ENCODE peak calls at places on chromosomes 13 and 19, in ten cellular contexts. R is mammary epithelial cell; J is NCI-H82; E is gastrocnemius medialis; S is COLO829; Y is AG09309; C is fibroblast of mammary gland; D is HEK293T; H is astrocyte of the hippocampus; W is effector memory CD8-positive, alpha-beta T cell. I is an unnamed sample.

GRCh38 chr13:98853791-98854191 is 101.3 kb upstream of the SLC15A1 start:
- DNase-seq in R (peak; percentile 43), H (peak; percentile 82), D (no peak), W (no peak), C (peak; percentile 75), E (peak; percentile 14), J (no peak), S (no peak), Y (peak; percentile 68), I (no peak)

GRCh38 chr19:24062222-24062621 is 24.8 kb upstream of the ZNF254 start:
- DNase-seq in Y (no peak), W (no peak), S (no peak), C (peak; percentile 37), H (no peak), R (no peak), J (no peak), E (no peak), D (no peak), I (peak; percentile 2)

GRCh38 chr13:113298001-113298945 is 1.2 kb downstream of the LAMP1 start:
- DNase-seq in J (peak; percentile 62), D (no peak), W (no peak), C (peak; percentile 13), Y (no peak), S (no peak), R (peak; percentile 79), E (no peak), H (peak; percentile 21), I (no peak)

GRCh38 chr19:44777715-44778347 is at the start of gene CBLC:
- DNase-seq in W (no peak), J (peak; percentile 78), S (no peak), H (peak; percentile 42), D (no peak), R (peak; percentile 94), E (no peak), C (no peak), Y (no peak), I (peak; percentile 90)

GRCh38 chr13:71865858-71866172 is 1.2 kb downstream of the DACH1 start:
- DNase-seq in C (no peak), Y (no peak), W (no peak), D (no peak), E (no peak), S (no peak), J (peak; percentile 65), H (peak; percentile 59), R (no peak), I (no peak)

GRCh38 chr13:110625771-110626321 is 10.5 kb downstream of the NAXD start:
- DNase-seq in S (no peak), J (no peak), E (no peak), C (no peak), D (no peak), Y (no peak), H (no peak), R (no peak), W (no peak), I (no peak)

GRCh38 chr13:106349080-106349841 is 186.2 kb downstream of the EFNB2 start:
- DNase-seq in W (no peak), R (peak; percentile 90), C (peak; percentile 27), E (no peak), S (no peak), D (peak; percentile 10), H (peak; percentile 71), J (peak; percentile 66), Y (no peak), I (peak; percentile 86)

GRCh38 chr13:31538067-31539042 is 201.0 kb upstream of the RXFP2 start:
- DNase-seq in C (peak; percentile 68), W (no peak), Y (no peak), R (peak; percentile 8), S (peak; percentile 44), D (peak; percentile 59), J (peak; percentile 68), H (peak; percentile 33), E (no peak), I (no peak)

GRCh38 chr13:114154476-114154875 is 22.1 kb upstream of the RASA3 start:
- DNase-seq in D (no peak), R (no peak), C (no peak), Y (no peak), W (no peak), E (no peak), H (no peak), S (no peak), J (no peak), I (no peak)

GRCh38 chr13:19984430-19985218 is 26.1 kb downstream of the ZMYM2 start:
- DNase-seq in J (peak; percentile 31), H (peak; percentile 65), C (peak; percentile 56), E (no peak), S (peak; percentile 58), R (peak; percentile 7), D (peak; percentile 13), W (no peak), Y (peak; percentile 3), I (no peak)

GRCh38 chr19:18708452-18709231 is 25.2 kb downstream of the CRTC1 start:
- DNase-seq in H (no peak), J (no peak), R (no peak), S (no peak), D (no peak), W (no peak), E (no peak), Y (no peak), C (no peak), I (no peak)

GRCh38 chr13:80572308-80572676 is 231.4 kb upstream of the SPRY2 start:
- DNase-seq in D (no peak), Y (no peak), W (no peak), H (no peak), R (no peak), J (no peak), C (no peak), E (no peak), S (peak; percentile 53), I (no peak)

GRCh38 chr19:18467978-18468377 is 30.0 kb upstream of the ISYNA1 start:
- DNase-seq in Y (no peak), C (no peak), S (no peak), D (no peak), R (no peak), W (no peak), J (no peak), E (no peak), H (no peak), I (no peak)

GRCh38 chr13:111472083-111472482 is 151.6 kb downstream of the TEX29 start:
- DNase-seq in H (no peak), Y (no peak), E (no peak), J (no peak), D (no peak), W (no peak), C (no peak), S (no peak), R (no peak), I (peak; percentile 75)

GRCh38 chr19:46537136-46538097 is 41.8 kb upstream of the PNMA8B start:
- DNase-seq in D (peak; percentile 75), E (no peak), H (peak; percentile 61), R (peak; percentile 17), W (peak; percentile 51), S (peak; percentile 27), J (peak; percentile 72), C (peak; percentile 48), Y (no peak), I (peak; percentile 92)

GRCh38 chr19:39704181-39705044 is at the start of gene LGALS14:
- DNase-seq in E (no peak), W (no peak), D (no peak), Y (no peak), C (no peak), S (no peak), R (no peak), H (no peak), J (peak; percentile 15), I (no peak)

GRCh38 chr13:102273111-102273510 is 128.7 kb downstream of the FGF14 start:
- DNase-seq in W (no peak), R (no peak), C (no peak), E (no peak), H (no peak), S (no peak), D (no peak), J (no peak), Y (no peak), I (no peak)

GRCh38 chr19:28358604-28359003 is 854.3 kb downstream of the UQCRFS1 start:
- DNase-seq in S (no peak), D (no peak), W (no peak), R (no peak), J (no peak), C (no peak), E (no peak), H (peak; percentile 14), Y (no peak), I (no peak)

GRCh38 chr13:95533545-95534135 is 18.9 kb upstream of the CLDN10 start:
- DNase-seq in D (no peak), E (no peak), S (peak; percentile 64), J (no peak), H (no peak), W (no peak), R (no peak), Y (no peak), C (no peak), I (no peak)

GRCh38 chr19:5192568-5192967 is 148.0 kb downstream of the PTPRS start:
- DNase-seq in R (no peak), W (no peak), E (no peak), J (no peak), H (peak; percentile 26), C (no peak), D (no peak), S (no peak), Y (no peak), I (no peak)

GRCh38 chr13:30124131-30124768 is 183.1 kb downstream of the KATNAL1 start:
- DNase-seq in R (no peak), J (no peak), E (no peak), S (no peak), H (no peak), W (no peak), D (no peak), C (no peak), Y (no peak), I (no peak)

GRCh38 chr13:87677334-87678234 is 6.4 kb downstream of the SLITRK5 start:
- DNase-seq in R (no peak), C (no peak), W (no peak), Y (no peak), S (no peak), J (no peak), D (peak; percentile 49), H (peak; percentile 40), E (no peak), I (peak; percentile 80)